ENCODE peak calls at places on chromosomes 6 and 20, in six cellular contexts. R is HCT116, N is HepG2, W is SK-N-SH, U is K562, X is GM12878. O is an unnamed sample.

GRCh38 chr6:127300411-127300810 is 33.7 kb downstream of the RNF146 start:
- DNase-seq in U (no peak), X (no peak), R (no peak), N (no peak), W (no peak), O (peak)

GRCh38 chr6:34315256-34315655 is 66.5 kb upstream of the SMIM29 start:
- DNase-seq in R (no peak), U (no peak), X (no peak), W (no peak), N (no peak), O (no peak)

GRCh38 chr20:12581644-12582350 is 427.0 kb upstream of the SPTLC3 start:
- DNase-seq in X (no peak), N (no peak), R (no peak), W (no peak), U (no peak), O (no peak)

GRCh38 chr20:881051-881820 is 34.9 kb downstream of the ANGPT4 start:
- DNase-seq in N (no peak), X (peak), W (no peak), R (peak), U (peak), O (peak)

GRCh38 chr20:32570401-32571190 is 14.5 kb downstream of the NOL4L start:
- DNase-seq in N (no peak), U (peak), W (no peak), X (no peak), R (no peak), O (no peak)

GRCh38 chr6:112298816-112299281 is 44.5 kb upstream of the LAMA4 start:
- DNase-seq in R (peak), U (no peak), X (no peak), N (no peak), W (no peak), O (no peak)

GRCh38 chr6:130886965-130887364 is 59.8 kb downstream of the SMLR1 start:
- DNase-seq in N (no peak), R (no peak), W (no peak), X (no peak), U (no peak), O (no peak)

GRCh38 chr20:37345339-37346231 is at the start of gene SRC:
- DNase-seq in U (peak), N (peak), X (no peak), R (no peak), W (peak), O (no peak)

GRCh38 chr6:53624491-53624890 is 41.1 kb downstream of the KLHL31 start:
- DNase-seq in N (no peak), W (no peak), U (no peak), X (no peak), R (no peak), O (no peak)

GRCh38 chr6:84002226-84002625 is 31.3 kb upstream of the MRAP2 start:
- DNase-seq in W (no peak), N (no peak), X (no peak), U (no peak), R (no peak), O (no peak)

GRCh38 chr20:60101894-60102281 is 143.7 kb downstream of the CDH26 start:
- DNase-seq in U (no peak), N (no peak), W (no peak), X (no peak), R (no peak), O (no peak)

GRCh38 chr6:88605271-88605670 is 358.1 kb downstream of the RNGTT start:
- DNase-seq in R (no peak), X (no peak), N (no peak), U (no peak), W (no peak), O (no peak)

GRCh38 chr20:37518606-37519507 is 2.2 kb upstream of the NNAT start:
- DNase-seq in W (no peak), X (no peak), U (no peak), R (no peak), N (no peak), O (no peak)

GRCh38 chr6:22888147-22888831 is 318.9 kb downstream of the HDGFL1 start:
- DNase-seq in N (no peak), W (no peak), X (no peak), R (no peak), U (no peak), O (no peak)

GRCh38 chr6:20664250-20664649 is 130.0 kb downstream of the CDKAL1 start:
- DNase-seq in N (no peak), X (no peak), W (no peak), R (no peak), U (no peak), O (no peak)

GRCh38 chr20:58651823-58652605 is 931 bp downstream of the STX16 start:
- DNase-seq in U (peak), X (peak), W (peak), N (peak), R (no peak), O (peak)

GRCh38 chr6:3844097-3844463 is 5.1 kb upstream of the FAM50B start:
- DNase-seq in N (no peak), W (no peak), R (no peak), U (no peak), X (no peak), O (no peak)

GRCh38 chr6:42079941-42080464 is 29.7 kb downstream of the TAF8 start:
- DNase-seq in W (no peak), N (no peak), R (no peak), X (no peak), U (peak), O (no peak)

GRCh38 chr6:126195625-126196236 is 144.2 kb upstream of the CENPW start:
- DNase-seq in U (peak), X (no peak), N (no peak), W (no peak), R (no peak), O (no peak)

GRCh38 chr6:110560239-110561015 is 84.0 kb upstream of the SLC22A16 start:
- DNase-seq in N (no peak), R (no peak), U (no peak), X (no peak), W (no peak), O (no peak)

GRCh38 chr6:158131926-158132325 is 36.1 kb downstream of the SERAC1 start:
- DNase-seq in W (peak), U (peak), X (no peak), N (peak), R (no peak), O (no peak)

GRCh38 chr6:149614352-149614751 is 34.2 kb downstream of the KATNA1 start:
- DNase-seq in X (no peak), U (no peak), W (no peak), N (no peak), R (no peak), O (no peak)

GRCh38 chr20:50274570-50275430 is 84.2 kb downstream of the CEBPB start:
- DNase-seq in X (no peak), R (no peak), N (peak), W (no peak), U (no peak), O (no peak)

GRCh38 chr6:78629154-78629721 is 238.1 kb upstream of the IRAK1BP1 start:
- DNase-seq in N (no peak), X (no peak), R (no peak), U (no peak), W (peak), O (no peak)

GRCh38 chr20:33684533-33685327 is 1.5 kb downstream of the E2F1 start:
- DNase-seq in R (no peak), N (no peak), W (peak), U (no peak), X (no peak), O (no peak)

GRCh38 chr20:5349448-5349847 is 32.7 kb upstream of the PROKR2 start:
- DNase-seq in W (no peak), X (no peak), R (no peak), N (no peak), U (no peak), O (no peak)

GRCh38 chr6:1796706-1797529 is 187.2 kb downstream of the FOXC1 start:
- DNase-seq in N (no peak), U (no peak), R (no peak), W (no peak), X (no peak), O (no peak)

GRCh38 chr20:10249048-10249770 is 30.6 kb downstream of the SNAP25 start:
- DNase-seq in X (no peak), N (no peak), W (no peak), U (no peak), R (no peak), O (no peak)

GRCh38 chr6:136740050-136740974 is 52.0 kb downstream of the MAP3K5 start:
- DNase-seq in W (no peak), N (no peak), U (peak), X (no peak), R (no peak), O (no peak)

GRCh38 chr20:61718361-61718760 is 347.3 kb downstream of the TAF4 start:
- DNase-seq in U (no peak), R (no peak), X (no peak), N (no peak), W (no peak), O (no peak)

GRCh38 chr20:9253140-9253539 is 184.3 kb downstream of the PLCB4 start:
- DNase-seq in U (no peak), X (no peak), W (no peak), R (no peak), N (no peak), O (no peak)

GRCh38 chr6:28159029-28159607 is 17.4 kb downstream of the ZKSCAN8 start:
- DNase-seq in W (no peak), R (no peak), X (no peak), N (no peak), U (no peak), O (no peak)

GRCh38 chr6:18477301-18477941 is 90.3 kb downstream of the RNF144B start:
- DNase-seq in R (no peak), W (no peak), X (no peak), N (no peak), U (no peak), O (no peak)

GRCh38 chr6:111263837-111264236 is 176.5 kb downstream of the SLC16A10 start:
- DNase-seq in X (no peak), W (no peak), N (no peak), U (peak), R (peak), O (no peak)

GRCh38 chr20:23086931-23087411 is 847 bp upstream of the CD93 start:
- DNase-seq in X (no peak), W (no peak), N (no peak), U (no peak), R (no peak), O (no peak)

GRCh38 chr20:23085415-23086055 is 589 bp downstream of the CD93 start:
- DNase-seq in W (no peak), X (no peak), U (no peak), N (no peak), R (no peak), O (no peak)

GRCh38 chr20:23084845-23085355 is 1.2 kb downstream of the CD93 start:
- DNase-seq in N (no peak), X (no peak), W (no peak), R (no peak), U (no peak), O (no peak)

GRCh38 chr20:23087587-23088275 is 1.6 kb upstream of the CD93 start:
- DNase-seq in X (no peak), N (no peak), U (peak), R (no peak), W (no peak), O (no peak)

GRCh38 chr20:23086056-23086551 is at the start of gene CD93:
- DNase-seq in R (no peak), N (no peak), U (peak), X (no peak), W (no peak), O (no peak)
- TF ChIP-seq REST in R (no peak), N (no peak), U (no peak), X (no peak), W (no peak), O (no peak)

GRCh38 chr20:22245139-22245538 is 339.2 kb downstream of the FOXA2 start:
- DNase-seq in W (no peak), U (no peak), N (peak), R (no peak), X (no peak), O (no peak)

GRCh38 chr20:22243063-22243462 is 341.3 kb downstream of the FOXA2 start:
- DNase-seq in N (no peak), X (no peak), U (no peak), R (no peak), W (no peak), O (no peak)

DNA sequence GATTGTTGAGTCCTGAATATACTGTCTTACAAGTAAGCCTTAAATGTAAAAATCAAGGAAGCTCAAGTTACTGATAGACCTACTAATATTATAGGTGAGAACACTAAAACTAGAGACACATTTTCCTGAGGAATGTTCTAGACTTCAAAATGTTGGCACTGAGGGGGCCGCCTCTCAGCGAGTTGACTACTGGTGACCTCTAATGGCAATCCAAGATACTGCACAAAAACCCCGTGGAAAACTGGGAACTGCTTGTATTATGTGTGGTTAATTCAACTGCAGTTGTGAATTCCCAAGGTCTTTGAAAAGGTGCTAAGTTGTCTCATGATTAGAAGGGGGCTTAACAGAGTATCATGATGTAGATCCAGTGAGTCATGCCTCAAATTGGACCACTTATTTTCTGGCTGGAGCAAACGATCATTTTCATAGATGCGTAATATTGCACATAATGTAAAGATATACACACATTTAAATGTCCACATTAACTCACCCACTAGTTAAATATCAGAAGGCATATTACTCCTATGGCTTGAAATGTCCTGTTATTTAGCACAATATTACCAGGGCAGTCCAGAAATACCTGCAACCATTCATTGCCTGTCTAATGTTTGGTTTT is 336.2 kb downstream of the FOXA2 start:
- DNase-seq in N (peak), R (no peak), X (no peak), W (peak), U (peak), O (no peak)
- TF ChIP-seq SIN3A in N (no peak), R (no peak), X (no peak), W (no peak), U (no peak), O (no peak)

GRCh38 chr6:17293395-17293794 is 12.2 kb downstream of the RBM24 start:
- DNase-seq in N (no peak), X (no peak), R (no peak), U (no peak), W (no peak), O (no peak)

GRCh38 chr6:17289491-17290106 is 8.4 kb downstream of the RBM24 start:
- DNase-seq in W (no peak), R (no peak), N (no peak), X (no peak), U (no peak), O (no peak)

GRCh38 chr6:17297261-17298080 is 16.3 kb downstream of the RBM24 start:
- DNase-seq in X (no peak), R (no peak), U (no peak), N (no peak), W (no peak), O (no peak)

GRCh38 chr6:17291778-17292177 is 10.6 kb downstream of the RBM24 start:
- DNase-seq in R (no peak), X (no peak), W (peak), U (no peak), N (no peak), O (no peak)

DNA sequence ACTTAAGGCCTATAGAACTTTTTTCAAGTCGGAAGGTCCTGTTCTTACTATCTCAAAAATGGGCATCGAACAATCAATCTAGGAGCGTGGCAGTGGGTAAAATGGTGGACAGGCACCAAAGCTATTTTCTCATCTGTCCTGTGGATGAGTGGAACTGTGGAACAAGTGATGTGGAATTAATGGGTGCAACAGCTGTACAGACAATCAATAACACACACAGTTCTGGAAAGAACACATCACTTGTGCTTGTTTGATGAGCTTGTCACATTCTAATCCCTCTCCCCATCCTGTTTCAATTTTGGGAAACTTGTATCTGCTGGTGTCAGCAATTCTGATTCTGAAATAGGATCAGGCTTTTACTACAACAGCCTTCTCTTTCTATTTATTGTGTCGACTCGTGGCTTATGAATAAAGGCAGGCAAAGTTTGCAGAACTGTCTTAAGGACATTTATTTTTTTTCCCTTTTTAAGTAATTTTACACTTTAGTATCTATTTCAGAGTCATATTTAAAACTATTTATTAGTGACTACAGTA is 11.5 kb downstream of the RBM24 start:
- DNase-seq in X (no peak), R (no peak), W (no peak), N (no peak), U (no peak), O (no peak)
- H3K27ac ChIP-seq in X (no peak), R (no peak), W (no peak), N (no peak), U (no peak), O (no peak)

GRCh38 chr6:90175627-90176538 is 120.8 kb downstream of the BACH2 start:
- DNase-seq in R (no peak), X (no peak), W (no peak), N (no peak), U (no peak), O (no peak)
- TF ChIP-seq REST in R (no peak), X (no peak), W (no peak), N (no peak), U (no peak), O (no peak)